ENCODE peak calls at places on chromosomes 1 and 21, in ten cellular contexts. D is OCI-M1; P is non-pigmented ciliary epithelial cell; Y is HAP-1; F is GM23248; S is D721Med; I is T-helper 2 cell; M is NCI-H446 treated with DMSO at 0.1 percent for 48 hours; B is LoVo; Q is activated CD8-positive, alpha-beta memory T cell treated with anti-CD3 and anti-CD28 coated beads, Interleukin-2, amount 10 ng/mL, durations not matched to agents 7 days and 5 days. J is an unnamed sample.

GRCh38 chr1:155996166-155996565 is 17.8 kb upstream of the ARHGEF2 start:
- DNase-seq in D (no peak), P (no peak), Y (no peak), F (no peak), S (no peak), I (no peak), M (no peak), B (no peak), Q (no peak), J (no peak)

GRCh38 chr1:156400191-156400920 is 31.3 kb downstream of the RHBG start:
- DNase-seq in D (no peak), P (no peak), Y (no peak), F (no peak), S (no peak), I (no peak), M (no peak), B (no peak), Q (no peak), J (no peak)

GRCh38 chr21:42093991-42094417 is 22.9 kb downstream of the UMODL1 start:
- DNase-seq in D (no peak), P (peak; percentile 89), Y (no peak), F (peak; percentile 97), S (no peak), I (no peak), M (peak; percentile 98), B (no peak), Q (no peak), J (no peak)

GRCh38 chr1:1080122-1080753 is 6.1 kb upstream of the RNF223 start:
- DNase-seq in D (peak; percentile 58), P (no peak), Y (peak; percentile 48), F (peak; percentile 71), S (no peak), I (peak; percentile 4), M (no peak), B (no peak), Q (no peak), J (peak; percentile 94)

GRCh38 chr1:229913491-229913890 is 153.5 kb upstream of the GALNT2 start:
- DNase-seq in D (no peak), P (no peak), Y (no peak), F (no peak), S (no peak), I (no peak), M (no peak), B (no peak), Q (no peak), J (no peak)

GRCh38 chr1:103177146-103177850 is 69.0 kb upstream of the COL11A1 start:
- DNase-seq in D (no peak), P (no peak), Y (peak; percentile 96), F (peak; percentile 20), S (no peak), I (no peak), M (no peak), B (no peak), Q (no peak), J (no peak)

GRCh38 chr1:186424539-186424938 is 36.4 kb downstream of the PDC start:
- DNase-seq in D (peak; percentile 35), P (no peak), Y (no peak), F (no peak), S (no peak), I (no peak), M (no peak), B (no peak), Q (no peak), J (no peak)

GRCh38 chr21:37006521-37007291 is at the start of gene RIPPLY3:
- DNase-seq in D (no peak), P (no peak), Y (no peak), F (peak; percentile 44), S (peak; percentile 34), I (no peak), M (no peak), B (no peak), Q (no peak), J (peak; percentile 66)

GRCh38 chr1:11880911-11881748 is 22.4 kb upstream of the NPPB start:
- DNase-seq in D (no peak), P (no peak), Y (no peak), F (no peak), S (no peak), I (no peak), M (no peak), B (no peak), Q (no peak), J (peak; percentile 73)

GRCh38 chr1:162157469-162157868 is 88.0 kb downstream of the NOS1AP start:
- DNase-seq in D (no peak), P (no peak), Y (no peak), F (no peak), S (no peak), I (no peak), M (no peak), B (no peak), Q (no peak), J (no peak)

GRCh38 chr1:173506437-173506836 is 29.3 kb downstream of the PRDX6 start:
- DNase-seq in D (peak; percentile 25), P (no peak), Y (no peak), F (no peak), S (no peak), I (no peak), M (no peak), B (peak; percentile 25), Q (no peak), J (peak; percentile 9)

GRCh38 chr1:164709108-164709507 is 150.1 kb downstream of the PBX1 start:
- DNase-seq in D (peak; percentile 30), P (no peak), Y (no peak), F (no peak), S (no peak), I (no peak), M (no peak), B (no peak), Q (no peak), J (no peak)

GRCh38 chr1:240906477-240906876 is 294.5 kb upstream of the GREM2 start:
- DNase-seq in D (no peak), P (no peak), Y (no peak), F (peak; percentile 12), S (no peak), I (no peak), M (no peak), B (no peak), Q (no peak), J (peak; percentile 33)

GRCh38 chr1:171344473-171344820 is 30.5 kb downstream of the FMO4 start:
- DNase-seq in D (no peak), P (no peak), Y (no peak), F (peak; percentile 12), S (no peak), I (no peak), M (no peak), B (no peak), Q (no peak), J (peak; percentile 14)

GRCh38 chr1:62188111-62188510 is 6.5 kb upstream of the L1TD1 start:
- DNase-seq in D (no peak), P (no peak), Y (no peak), F (no peak), S (no peak), I (no peak), M (no peak), B (no peak), Q (no peak), J (no peak)

GRCh38 chr1:20069932-20070331 is at the start of gene PLA2G5:
- DNase-seq in D (no peak), P (no peak), Y (no peak), F (peak; percentile 65), S (no peak), I (no peak), M (no peak), B (no peak), Q (no peak), J (no peak)

GRCh38 chr1:46571691-46572225 is 20.3 kb upstream of the KNCN start:
- DNase-seq in D (no peak), P (no peak), Y (no peak), F (no peak), S (no peak), I (no peak), M (no peak), B (no peak), Q (no peak), J (no peak)

GRCh38 chr1:151728151-151728711 is 6.9 kb downstream of the RIIAD1 start:
- DNase-seq in D (no peak), P (peak; percentile 13), Y (no peak), F (peak; percentile 84), S (no peak), I (no peak), M (peak; percentile 87), B (no peak), Q (no peak), J (peak; percentile 36)

GRCh38 chr1:72009756-72010441 is 272.4 kb downstream of the NEGR1 start:
- DNase-seq in D (peak; percentile 20), P (no peak), Y (peak; percentile 61), F (no peak), S (no peak), I (no peak), M (no peak), B (no peak), Q (no peak), J (peak; percentile 31)

GRCh38 chr1:76351655-76352054 is 277.1 kb downstream of the ST6GALNAC3 start:
- DNase-seq in D (peak; percentile 20), P (no peak), Y (no peak), F (no peak), S (no peak), I (no peak), M (no peak), B (no peak), Q (no peak), J (no peak)

GRCh38 chr1:37944091-37944763 is 2.6 kb downstream of the INPP5B start:
- DNase-seq in D (no peak), P (no peak), Y (no peak), F (peak; percentile 57), S (no peak), I (no peak), M (no peak), B (no peak), Q (no peak), J (no peak)

GRCh38 chr1:234989479-234990327 is 138.9 kb downstream of the TOMM20 start:
- DNase-seq in D (no peak), P (no peak), Y (no peak), F (no peak), S (no peak), I (no peak), M (no peak), B (no peak), Q (no peak), J (no peak)

GRCh38 chr1:112833806-112834205 is 118.7 kb upstream of the PPM1J start:
- DNase-seq in D (no peak), P (no peak), Y (no peak), F (no peak), S (no peak), I (no peak), M (no peak), B (no peak), Q (no peak), J (no peak)

GRCh38 chr21:33350676-33351075 is 25.9 kb downstream of the IFNAR1 start:
- DNase-seq in D (no peak), P (no peak), Y (no peak), F (no peak), S (no peak), I (no peak), M (no peak), B (no peak), Q (no peak), J (no peak)

GRCh38 chr1:92817986-92818764 is 13.7 kb upstream of the RPL5 start:
- DNase-seq in D (peak; percentile 72), P (no peak), Y (peak; percentile 48), F (peak; percentile 66), S (no peak), I (no peak), M (no peak), B (peak; percentile 42), Q (no peak), J (peak; percentile 21)

GRCh38 chr1:73998348-73998959 is 199.5 kb downstream of the LRRIQ3 start:
- DNase-seq in D (peak; percentile 78), P (peak; percentile 24), Y (peak; percentile 51), F (peak; percentile 37), S (no peak), I (no peak), M (peak; percentile 82), B (peak; percentile 56), Q (no peak), J (peak; percentile 69)

GRCh38 chr1:8679411-8679800 is 138.0 kb downstream of the RERE start:
- DNase-seq in D (peak; percentile 52), P (no peak), Y (no peak), F (peak; percentile 60), S (no peak), I (no peak), M (no peak), B (no peak), Q (no peak), J (no peak)

GRCh38 chr1:22778842-22779520 is 68.3 kb downstream of the EPHB2 start:
- DNase-seq in D (no peak), P (no peak), Y (no peak), F (no peak), S (no peak), I (no peak), M (peak; percentile 31), B (no peak), Q (no peak), J (peak; percentile 80)